ENCODE peak calls at places on chromosomes 16 and 17, in eight cellular contexts. Y is GM23248; L is head of caudate nucleus; K is AG04450; B is BE2C; P is NCI-H2227 treated with DMSO at 0.1 percent for 48 hours; R is stimulated activated effector memory CD8-positive, alpha-beta T cell treated with anti-CD3 and anti-CD28 coated beads, Interleukin-12 subunit alpha, Interleukin-12 subunit beta, amount 100 ng/mL, for 72 hours; C is astrocyte of the hippocampus. G is an unnamed sample.

GRCh38 chr16:2835638-2836493 is 5.8 kb downstream of the ZG16B start:
- DNase-seq in Y (peak; percentile 93), L (no peak), K (peak; percentile 79), B (no peak), P (no peak), R (no peak), C (peak; percentile 100), G (no peak)

GRCh38 chr16:53433930-53434435 is 288 bp upstream of the RBL2 start:
- DNase-seq in Y (no peak), L (no peak), K (peak; percentile 33), B (no peak), P (peak; percentile 43), R (no peak), C (no peak), G (no peak)

GRCh38 chr17:31724026-31724425 is 135.0 kb downstream of the COPRS start:
- DNase-seq in Y (peak; percentile 38), L (no peak), K (no peak), B (no peak), P (no peak), R (no peak), C (peak; percentile 63), G (no peak)

GRCh38 chr17:40069751-40070643 is 7.2 kb downstream of the THRA start:
- DNase-seq in Y (peak; percentile 74), L (peak; percentile 84), K (no peak), B (peak; percentile 35), P (no peak), R (no peak), C (peak; percentile 62), G (no peak)

GRCh38 chr16:66052745-66053144 is 313.7 kb upstream of the CDH5 start:
- DNase-seq in Y (no peak), L (no peak), K (no peak), B (no peak), P (no peak), R (no peak), C (no peak), G (no peak)

GRCh38 chr16:4966736-4967453 is 8.8 kb downstream of the SEC14L5 start:
- DNase-seq in Y (no peak), L (no peak), K (no peak), B (no peak), P (no peak), R (no peak), C (no peak), G (no peak)

GRCh38 chr17:28899212-28899815 is 1.8 kb upstream of the FLOT2 start:
- DNase-seq in Y (no peak), L (no peak), K (no peak), B (no peak), P (no peak), R (no peak), C (no peak), G (no peak)

GRCh38 chr17:37147301-37147812 is 198.6 kb downstream of the AATF start:
- DNase-seq in Y (no peak), L (no peak), K (no peak), B (no peak), P (no peak), R (no peak), C (peak; percentile 35), G (no peak)

GRCh38 chr16:3235856-3236669 is 1.1 kb upstream of the ZNF200 start:
- DNase-seq in Y (peak; percentile 49), L (no peak), K (no peak), B (peak; percentile 60), P (no peak), R (no peak), C (no peak), G (no peak)

GRCh38 chr17:13583996-13584700 is 17.6 kb downstream of the HS3ST3A1 start:
- DNase-seq in Y (no peak), L (no peak), K (no peak), B (no peak), P (no peak), R (no peak), C (no peak), G (no peak)

GRCh38 chr17:51228177-51228576 is 31.7 kb downstream of the MBTD1 start:
- DNase-seq in Y (peak; percentile 80), L (no peak), K (no peak), B (no peak), P (no peak), R (no peak), C (peak; percentile 28), G (no peak)

GRCh38 chr17:65334391-65334790 is 197.2 kb downstream of the RGS9 start:
- DNase-seq in Y (peak; percentile 31), L (no peak), K (no peak), B (no peak), P (no peak), R (no peak), C (no peak), G (no peak)

GRCh38 chr17:47621293-47622178 is 28.2 kb upstream of the KPNB1 start:
- DNase-seq in Y (peak; percentile 97), L (peak; percentile 74), K (peak; percentile 69), B (no peak), P (peak; percentile 89), R (no peak), C (peak; percentile 96), G (peak; percentile 88)

GRCh38 chr16:89114159-89114981 is 20.7 kb downstream of the ACSF3 start:
- DNase-seq in Y (no peak), L (no peak), K (no peak), B (peak; percentile 4), P (no peak), R (no peak), C (peak; percentile 65), G (no peak)

GRCh38 chr17:48259710-48260291 is 152.2 kb downstream of the SNX11 start:
- DNase-seq in Y (peak; percentile 58), L (no peak), K (no peak), B (no peak), P (peak; percentile 27), R (no peak), C (peak; percentile 41), G (no peak)

GRCh38 chr17:2068589-2069051 is 13.7 kb downstream of the HIC1 start:
- DNase-seq in Y (peak; percentile 63), L (no peak), K (no peak), B (peak; percentile 62), P (no peak), R (peak; percentile 74), C (peak; percentile 80), G (no peak)

GRCh38 chr17:57429966-57430365 is 173.6 kb downstream of the MSI2 start:
- DNase-seq in Y (no peak), L (no peak), K (no peak), B (no peak), P (no peak), R (no peak), C (no peak), G (no peak)

GRCh38 chr17:83199500-83200201 is 120.2 kb downstream of the METRNL start:
- DNase-seq in Y (peak; percentile 91), L (no peak), K (no peak), B (peak; percentile 4), P (no peak), R (peak; percentile 87), C (no peak), G (no peak)

GRCh38 chr17:38873646-38874380 is 4.0 kb downstream of the LASP1 start:
- DNase-seq in Y (peak; percentile 40), L (no peak), K (no peak), B (no peak), P (no peak), R (no peak), C (no peak), G (no peak)

GRCh38 chr16:27972500-27972899 is 91.0 kb downstream of the GSG1L start:
- DNase-seq in Y (peak; percentile 33), L (peak; percentile 10), K (no peak), B (no peak), P (no peak), R (no peak), C (peak; percentile 49), G (no peak)

GRCh38 chr17:1042486-1042885 is 45.6 kb downstream of the TIMM22 start:
- DNase-seq in Y (no peak), L (no peak), K (no peak), B (no peak), P (no peak), R (no peak), C (no peak), G (no peak)

GRCh38 chr17:30323895-30324319 is 9.9 kb downstream of the TMIGD1 start:
- DNase-seq in Y (peak; percentile 33), L (no peak), K (no peak), B (no peak), P (no peak), R (no peak), C (peak; percentile 79), G (no peak)

GRCh38 chr17:19876524-19877161 is 8.9 kb upstream of the ULK2 start:
- DNase-seq in Y (no peak), L (peak; percentile 42), K (no peak), B (no peak), P (no peak), R (no peak), C (no peak), G (no peak)

GRCh38 chr17:77142689-77143088 is 1.9 kb downstream of the SEC14L1 start:
- DNase-seq in Y (no peak), L (no peak), K (no peak), B (no peak), P (no peak), R (no peak), C (no peak), G (no peak)

GRCh38 chr16:49780436-49780835 is 75.5 kb downstream of the ZNF423 start:
- DNase-seq in Y (no peak), L (no peak), K (no peak), B (no peak), P (no peak), R (no peak), C (no peak), G (no peak)

GRCh38 chr17:81641825-81642489 is 5.0 kb downstream of the TSPAN10 start:
- DNase-seq in Y (peak; percentile 93), L (no peak), K (peak; percentile 29), B (no peak), P (no peak), R (no peak), C (peak; percentile 70), G (no peak)

GRCh38 chr16:12639044-12639443 is 164.6 kb downstream of the CPPED1 start:
- DNase-seq in Y (peak; percentile 76), L (no peak), K (no peak), B (no peak), P (no peak), R (no peak), C (peak; percentile 31), G (no peak)

GRCh38 chr16:47016700-47017133 is 43.2 kb upstream of the DNAJA2 start:
- DNase-seq in Y (no peak), L (no peak), K (no peak), B (no peak), P (no peak), R (peak; percentile 60), C (no peak), G (no peak)